ENCODE peak calls at places on chromosomes 13 and 19, in four cellular contexts. S is SK-N-SH, A is HepG2, T is GM12878. X is an unnamed sample.

GRCh38 chr19:15525291-15525690 is 17.0 kb downstream of the CYP4F22 start:
- DNase-seq in S (no peak), A (no peak), T (no peak), X (no peak)

GRCh38 chr13:114323349-114323748 is 9.0 kb downstream of the CHAMP1 start:
- DNase-seq in S (no peak), A (no peak), T (no peak), X (no peak)

GRCh38 chr19:35712910-35713845 is 4.6 kb upstream of the KMT2B start:
- DNase-seq in S (no peak), A (no peak), T (peak), X (no peak)

GRCh38 chr13:111368091-111368490 is 47.6 kb downstream of the TEX29 start:
- DNase-seq in S (no peak), A (no peak), T (no peak), X (no peak)

GRCh38 chr13:99916366-99917103 is 55.0 kb downstream of the ZIC5 start:
- DNase-seq in S (peak), A (peak), T (peak), X (peak)

GRCh38 chr19:17737690-17738153 is 13.6 kb upstream of the FCHO1 start:
- DNase-seq in S (no peak), A (no peak), T (no peak), X (no peak)

GRCh38 chr13:101654916-101655315 is 202.4 kb downstream of the ITGBL1 start:
- DNase-seq in S (no peak), A (no peak), T (no peak), X (peak)

GRCh38 chr13:25085125-25085742 is 10.7 kb upstream of the PABPC3 start:
- DNase-seq in S (peak), A (peak), T (no peak), X (peak)

GRCh38 chr13:51333826-51334225 is 5.7 kb upstream of the SERPINE3 start:
- DNase-seq in S (no peak), A (no peak), T (no peak), X (no peak)

GRCh38 chr13:84684804-84685203 is 802.5 kb upstream of the SLITRK1 start:
- DNase-seq in S (no peak), A (no peak), T (no peak), X (no peak)

GRCh38 chr19:47377208-47377701 is 28.1 kb downstream of the DHX34 start:
- DNase-seq in S (peak), A (no peak), T (no peak), X (no peak)

GRCh38 chr13:72754111-72754510 is 26.4 kb downstream of the BORA start:
- DNase-seq in S (no peak), A (no peak), T (no peak), X (no peak)

GRCh38 chr13:96218475-96218874 is 128.6 kb downstream of the HS6ST3 start:
- DNase-seq in S (no peak), A (no peak), T (no peak), X (no peak)

GRCh38 chr19:40908981-40909380 is 26.9 kb upstream of the CYP2A7 start:
- DNase-seq in S (no peak), A (no peak), T (no peak), X (no peak)

GRCh38 chr19:48508729-48509310 is 2.8 kb downstream of the LMTK3 start:
- DNase-seq in S (no peak), A (no peak), T (no peak), X (no peak)

GRCh38 chr19:8321760-8322637 is 703 bp downstream of the RPS28 start:
- DNase-seq in S (no peak), A (no peak), T (no peak), X (no peak)

GRCh38 chr19:42846597-42846996 is 32.9 kb downstream of the PSG1 start:
- DNase-seq in S (no peak), A (no peak), T (no peak), X (no peak)

GRCh38 chr19:30547192-30547591 is 175.0 kb downstream of the ZNF536 start:
- DNase-seq in S (no peak), A (no peak), T (no peak), X (no peak)

GRCh38 chr19:30559446-30559845 is 187.3 kb downstream of the ZNF536 start:
- DNase-seq in S (no peak), A (no peak), T (no peak), X (no peak)

GRCh38 chr13:111531505-111531904 is 211.1 kb downstream of the TEX29 start:
- DNase-seq in S (no peak), A (no peak), T (no peak), X (no peak)

GRCh38 chr19:48745208-48745995 is 1.3 kb downstream of the IZUMO1 start:
- DNase-seq in S (peak), A (peak), T (no peak), X (peak)

GRCh38 chr19:12769689-12770088 is 5.7 kb downstream of the HOOK2 start:
- DNase-seq in S (no peak), A (no peak), T (no peak), X (no peak)

GRCh38 chr19:52532480-52532879 is 5.0 kb downstream of the ZNF808 start:
- DNase-seq in S (no peak), A (no peak), T (no peak), X (no peak)

GRCh38 chr13:41008349-41008980 is 10.7 kb downstream of the ELF1 start:
- DNase-seq in S (no peak), A (peak), T (no peak), X (no peak)

GRCh38 chr13:107650081-107650701 is 565.1 kb downstream of the LIG4 start:
- DNase-seq in S (peak), A (peak), T (no peak), X (peak)

GRCh38 chr13:98681017-98681416 is 71.5 kb downstream of the SLC15A1 start:
- DNase-seq in S (no peak), A (no peak), T (no peak), X (no peak)

GRCh38 chr13:78604782-78605611 is 1.6 kb upstream of the POU4F1 start:
- DNase-seq in S (peak), A (peak), T (no peak), X (peak)

GRCh38 chr19:16373539-16373938 is 48.9 kb downstream of the KLF2 start:
- DNase-seq in S (no peak), A (peak), T (no peak), X (no peak)

GRCh38 chr13:41488124-41488523 is 30.8 kb downstream of the RGCC start:
- DNase-seq in S (no peak), A (no peak), T (no peak), X (no peak)

GRCh38 chr13:97234742-97235141 is 12.6 kb downstream of the MBNL2 start:
- DNase-seq in S (no peak), A (no peak), T (no peak), X (no peak)

GRCh38 chr13:33373624-33374023 is 88.1 kb upstream of the STARD13 start:
- DNase-seq in S (no peak), A (no peak), T (no peak), X (no peak)

GRCh38 chr19:36169084-36169760 is 17.0 kb upstream of the COX7A1 start:
- DNase-seq in S (no peak), A (no peak), T (no peak), X (no peak)

GRCh38 chr13:26548251-26548765 is 9.2 kb upstream of the WASF3 start:
- DNase-seq in S (no peak), A (no peak), T (no peak), X (no peak)

GRCh38 chr13:25967144-25967543 is 84.7 kb downstream of the SHISA2 start:
- DNase-seq in S (no peak), A (no peak), T (no peak), X (no peak)

GRCh38 chr19:38730470-38730730 is 13.9 kb downstream of the CAPN12 start:
- DNase-seq in S (no peak), A (no peak), T (no peak), X (no peak)
- TF ChIP-seq REST in S (no peak), A (no peak), T (no peak), X (no peak)

GRCh38 chr13:66926851-66927524 is 303.1 kb downstream of the PCDH9 start:
- DNase-seq in S (no peak), A (no peak), T (no peak), X (peak)
- TF ChIP-seq PBX3 in S (no peak), A (no peak), T (no peak), X (no peak)

GRCh38 chr19:45395524-45396388 is 9.1 kb downstream of the PPP1R13L start:
- DNase-seq in S (no peak), A (no peak), T (no peak), X (no peak)

GRCh38 chr19:45391871-45392665 is 12.8 kb downstream of the PPP1R13L start:
- DNase-seq in S (no peak), A (no peak), T (no peak), X (no peak)

GRCh38 chr19:45400192-45400591 is 4.7 kb downstream of the PPP1R13L start:
- DNase-seq in S (no peak), A (no peak), T (no peak), X (no peak)

GRCh38 chr19:45391346-45391745 is 13.5 kb downstream of the PPP1R13L start:
- DNase-seq in S (peak), A (peak), T (no peak), X (no peak)

GRCh38 chr19:45396389-45397260 is 8.2 kb downstream of the PPP1R13L start:
- DNase-seq in S (no peak), A (no peak), T (no peak), X (no peak)
- TF ChIP-seq REST in S (no peak), A (no peak), T (no peak), X (no peak)

GRCh38 chr19:4405977-4406376 is 3.5 kb downstream of the CHAF1A start:
- DNase-seq in S (no peak), A (no peak), T (no peak), X (no peak)
- TF ChIP-seq PBX3 in S (no peak), A (no peak), T (no peak), X (no peak)

GRCh38 chr19:10835754-10836477 is at the start of gene TMED1:
- DNase-seq in S (peak), A (peak), T (peak), X (peak)
- TF ChIP-seq REST in S (no peak), A (no peak), T (no peak), X (no peak)

DNA sequence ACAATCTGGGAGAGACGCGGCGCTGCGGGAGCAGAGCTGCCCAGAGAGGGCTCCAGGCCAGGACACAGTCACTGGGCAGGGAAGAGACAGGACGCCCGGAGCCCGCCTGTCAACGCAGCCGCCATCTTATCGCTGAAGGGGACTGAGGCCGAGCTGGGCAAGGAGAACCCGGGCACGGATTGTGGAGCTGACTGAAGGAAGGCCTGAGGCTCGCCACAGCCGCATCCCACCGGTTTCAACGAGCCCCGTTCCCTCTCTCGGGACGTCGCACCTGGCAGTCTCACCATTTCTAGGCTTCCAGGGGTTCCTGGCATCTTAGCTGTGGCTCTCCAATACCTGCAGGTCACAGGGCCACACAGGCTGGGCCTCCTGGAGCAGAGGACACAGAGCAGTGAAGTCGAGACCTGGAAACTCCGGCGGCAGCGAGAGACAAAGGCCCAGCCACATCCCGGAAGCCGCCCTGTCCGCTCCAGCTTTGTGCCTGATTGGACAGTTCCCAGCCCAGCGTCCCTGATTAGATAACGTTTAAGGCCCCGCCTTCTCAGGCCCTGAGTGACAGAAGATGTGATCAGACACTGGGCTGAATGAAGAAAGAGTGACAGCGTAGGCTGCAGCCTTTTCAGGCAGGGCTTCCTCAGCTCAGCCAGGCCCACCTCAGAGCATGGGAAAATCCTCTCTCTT is at the start of gene ZNF91:
- DNase-seq in S (peak), A (peak), T (peak), X (peak)
- TF ChIP-seq PBX3 in S (peak), A (peak), T (peak), X (no peak)

DNA sequence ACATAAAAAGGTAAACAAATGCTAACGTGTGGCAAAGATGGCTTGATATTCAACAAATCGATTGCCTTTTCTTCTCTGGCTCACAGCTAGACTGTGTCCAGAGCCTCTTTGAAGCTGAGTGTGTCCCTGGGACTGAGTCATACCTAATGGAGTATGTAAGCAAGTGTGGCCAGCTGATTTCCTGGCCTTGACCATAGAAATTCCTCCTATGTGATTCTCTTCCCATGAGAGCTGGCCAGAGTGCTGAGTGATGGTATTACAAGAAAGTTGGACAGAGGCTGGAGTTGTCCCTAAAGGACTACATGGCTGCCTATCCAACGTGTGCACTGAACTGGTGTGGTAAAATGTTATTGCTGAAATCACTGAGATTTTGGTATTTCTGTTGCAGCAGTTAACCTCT is 320.1 kb upstream of the SLC10A2 start:
- DNase-seq in S (no peak), A (no peak), T (no peak), X (peak)
- TF ChIP-seq REST in S (no peak), A (no peak), T (no peak), X (no peak)

GRCh38 chr19:21362291-21362690 is 3.5 kb downstream of the ZNF738 start:
- DNase-seq in S (no peak), A (no peak), T (no peak), X (no peak)

DNA sequence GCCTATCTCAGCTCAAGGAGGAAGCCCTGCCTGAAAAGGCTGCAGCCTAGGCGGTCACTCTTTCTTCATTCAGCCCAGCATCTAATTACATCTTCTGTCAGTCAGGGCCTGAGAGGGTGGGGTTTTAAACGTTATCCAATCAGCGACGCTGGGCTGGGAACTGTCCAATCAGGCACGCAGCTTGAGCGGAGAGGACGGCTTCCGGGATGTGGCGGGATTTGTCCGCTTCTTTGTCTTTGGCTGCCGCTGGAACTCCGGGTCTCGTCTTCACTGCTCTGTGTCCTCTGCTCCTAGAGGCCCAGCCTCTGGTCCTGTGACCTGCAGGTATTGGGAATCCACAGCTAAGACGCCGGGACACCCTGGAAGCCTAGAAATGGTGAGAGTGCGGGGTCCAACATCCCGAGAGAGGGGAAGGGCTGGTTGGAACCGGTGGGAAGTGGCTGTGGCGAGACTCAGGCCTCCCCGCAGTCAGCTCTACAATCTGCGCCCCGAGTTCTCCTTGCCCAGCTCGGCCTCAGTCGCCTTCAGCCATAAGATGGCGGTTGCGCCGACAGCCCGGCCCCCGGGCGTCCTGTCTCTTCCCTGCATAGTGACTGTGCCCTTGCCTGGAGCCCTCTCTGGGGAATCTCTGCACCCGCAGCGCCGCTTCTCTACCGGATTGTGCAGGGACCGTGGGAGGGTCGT is at the start of gene ZNF738:
- DNase-seq in S (peak), A (peak), T (peak), X (peak)
- TF ChIP-seq PBX3 in S (peak), A (no peak), T (peak), X (no peak)

DNA sequence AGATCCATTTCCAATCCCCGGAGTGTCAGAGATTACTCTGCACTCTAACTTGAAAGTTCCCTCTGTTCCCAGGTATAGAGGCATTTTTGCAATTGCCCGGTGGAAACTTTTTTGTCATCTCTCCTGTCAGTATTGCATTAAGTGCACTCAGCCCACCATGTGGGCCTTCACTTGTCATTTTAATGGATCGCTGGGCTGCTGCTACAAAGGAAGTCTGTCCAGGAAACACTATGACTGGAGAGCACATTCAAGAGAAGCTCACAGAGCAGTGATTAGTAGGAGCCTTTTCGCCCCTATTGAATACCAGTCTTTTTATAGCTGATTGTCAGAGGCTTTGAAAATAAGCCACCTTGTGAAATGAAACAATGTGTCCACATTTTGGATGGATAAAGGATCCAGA is 181.0 kb downstream of the B3GLCT start:
- DNase-seq in S (no peak), A (no peak), T (no peak), X (no peak)
- TF ChIP-seq REST in S (no peak), A (no peak), T (no peak), X (no peak)

DNA sequence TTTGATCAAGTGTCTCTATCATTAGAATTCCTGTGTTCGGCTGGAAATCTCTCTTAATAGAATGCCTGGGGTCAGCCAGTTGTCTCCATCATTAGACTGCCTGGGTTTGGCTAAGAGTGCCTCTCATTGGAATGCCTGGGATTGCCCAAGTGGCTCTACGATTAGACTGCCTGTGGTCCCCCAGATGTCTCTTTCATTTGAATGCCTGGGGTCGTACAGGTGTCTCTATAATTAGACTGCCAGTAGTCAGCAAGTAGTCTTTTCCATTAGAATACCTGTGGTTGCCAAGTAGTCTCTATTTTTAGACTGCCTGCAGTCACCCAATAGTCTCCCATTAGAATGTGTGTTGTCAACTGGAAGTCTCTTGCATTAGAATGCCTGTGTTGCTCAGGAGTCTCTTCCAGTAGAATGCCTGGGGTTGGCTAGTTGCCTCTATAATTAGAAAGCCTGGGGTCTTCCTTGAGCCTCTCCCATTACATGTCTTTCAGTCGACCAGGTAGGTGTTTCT is 1523.2 kb downstream of the UQCRFS1 start:
- DNase-seq in S (no peak), A (no peak), T (no peak), X (no peak)
- TF ChIP-seq PBX3 in S (no peak), A (no peak), T (no peak), X (no peak)

X was measured in A549.